ENCODE peak calls at places on chromosomes 7 and 10, in five cellular contexts. X is posterior cingulate gyrus, D is endodermal cell, L is lung, N is NCI-H1092 treated with DMSO at 0.1 percent for 48 hours. F is an unnamed sample.

GRCh38 chr7:128974241-128974934 is 36.7 kb downstream of the IRF5 start:
- DNase-seq in D (peak), L (no peak), N (no peak), X (no peak), F (no peak)

GRCh38 chr7:1124164-1124563 is 35.8 kb downstream of the ZFAND2A start:
- DNase-seq in N (no peak), L (no peak), X (no peak), D (peak), F (no peak)

GRCh38 chr7:36021917-36022550 is 131.0 kb upstream of the EEPD1 start:
- DNase-seq in L (no peak), D (peak), X (no peak), N (no peak), F (no peak)

GRCh38 chr10:103616705-103617361 is 123.3 kb downstream of the NEURL1 start:
- DNase-seq in X (no peak), D (no peak), L (peak), N (no peak), F (no peak)

GRCh38 chr10:35486297-35486991 is 118.7 kb upstream of the GJD4 start:
- DNase-seq in D (no peak), X (no peak), N (no peak), L (no peak), F (no peak)

GRCh38 chr10:75730847-75731246 is 299.4 kb downstream of the LRMDA start:
- DNase-seq in L (no peak), X (no peak), N (no peak), D (no peak), F (no peak)

GRCh38 chr7:149409889-149410288 is 51.0 kb downstream of the ZNF777 start:
- DNase-seq in L (no peak), D (no peak), N (no peak), X (no peak), F (no peak)

GRCh38 chr10:66176772-66177171 is 749.1 kb upstream of the LRRTM3 start:
- DNase-seq in X (no peak), L (no peak), N (no peak), D (no peak), F (no peak)

GRCh38 chr7:113770146-113770738 is 148.6 kb downstream of the PPP1R3A start:
- DNase-seq in X (no peak), L (no peak), N (no peak), D (no peak), F (no peak)

GRCh38 chr7:98372993-98373392 is 27.9 kb downstream of the BAIAP2L1 start:
- DNase-seq in N (no peak), D (no peak), L (no peak), X (no peak), F (no peak)

GRCh38 chr7:73567140-73567539 is 9.7 kb upstream of the BCL7B start:
- DNase-seq in X (no peak), L (no peak), N (no peak), D (no peak), F (no peak)

GRCh38 chr10:3902809-3903410 is 117.9 kb upstream of the KLF6 start:
- DNase-seq in N (no peak), D (no peak), X (no peak), L (no peak), F (no peak)

GRCh38 chr10:52609601-52610240 is 162.9 kb downstream of the MBL2 start:
- DNase-seq in D (no peak), L (no peak), X (no peak), N (no peak), F (no peak)

GRCh38 chr7:120554960-120555571 is 282.1 kb downstream of the KCND2 start:
- DNase-seq in N (peak), X (peak), L (peak), D (peak), F (peak)

GRCh38 chr7:78530351-78530750 is 731.8 kb downstream of the PHTF2 start:
- DNase-seq in L (no peak), X (no peak), D (no peak), N (peak), F (no peak)

GRCh38 chr7:28512648-28513435 is 100.5 kb downstream of the CREB5 start:
- DNase-seq in L (no peak), X (no peak), D (no peak), N (no peak), F (no peak)

GRCh38 chr10:88902328-88902789 is 22.3 kb downstream of the STAMBPL1 start:
- DNase-seq in L (no peak), N (no peak), D (no peak), X (no peak), F (no peak)

GRCh38 chr10:113939212-113939860 is 84.9 kb downstream of the NHLRC2 start:
- DNase-seq in N (no peak), L (peak), D (no peak), X (no peak), F (no peak)

GRCh38 chr7:30433506-30433905 is 45.1 kb downstream of the NOD1 start:
- DNase-seq in X (no peak), L (no peak), D (no peak), N (no peak), F (no peak)

GRCh38 chr7:6648815-6649104 is 11.6 kb downstream of the ZNF316 start:
- DNase-seq in D (peak), N (no peak), L (no peak), X (no peak), F (no peak)

GRCh38 chr7:47581821-47582747 is at the start of gene TNS3:
- DNase-seq in L (no peak), N (peak), D (peak), X (no peak), F (peak)

GRCh38 chr7:36361227-36361626 is 28.4 kb upstream of the ANLN start:
- DNase-seq in X (no peak), D (no peak), L (no peak), N (no peak), F (no peak)

GRCh38 chr7:391961-392524 is 102.1 kb downstream of the FOXL3 start:
- DNase-seq in L (no peak), X (no peak), D (peak), N (no peak), F (peak)

GRCh38 chr7:66553001-66553400 is 75.7 kb upstream of the KCTD7 start:
- DNase-seq in X (no peak), L (no peak), N (no peak), D (no peak), F (no peak)

F was measured in H9.